ENCODE peak calls at places on chromosomes 12 and 14, in nine cellular contexts. One of them, this sample, is unnamed.

GRCh38 chr12:110012137-110012536 is 12.9 kb downstream of the ANKRD13A start:
- DNase-seq in pons: no peak
- DNase-seq in CD4-positive, CD25-positive, alpha-beta regulatory T cell: no peak
- DNase-seq in GM23338: no peak
- DNase-seq in erythroblast: no peak
- DNase-seq in HT-29: no peak
- DNase-seq in stimulated activated CD8-positive, alpha-beta memory T cell treated with anti-CD3 and anti-CD28 coated beads, Interleukin-2, amount 100 ng/mL, for 1 hour: no peak
- DNase-seq in endothelial cell: no peak
- DNase-seq in H7: no peak
- DNase-seq in this sample: no peak

GRCh38 chr12:67501362-67501761 is 147.2 kb upstream of the DYRK2 start:
- DNase-seq in HT-29: peak
- DNase-seq in stimulated activated CD8-positive, alpha-beta memory T cell treated with anti-CD3 and anti-CD28 coated beads, Interleukin-2, amount 100 ng/mL, for 1 hour: no peak
- DNase-seq in endothelial cell: no peak
- DNase-seq in pons: no peak
- DNase-seq in CD4-positive, CD25-positive, alpha-beta regulatory T cell: peak
- DNase-seq in H7: no peak
- DNase-seq in GM23338: no peak
- DNase-seq in erythroblast: no peak
- DNase-seq in this sample: no peak

GRCh38 chr12:45729233-45730115 is at the start of gene ARID2:
- DNase-seq in H7: peak
- DNase-seq in CD4-positive, CD25-positive, alpha-beta regulatory T cell: peak
- DNase-seq in GM23338: peak
- DNase-seq in endothelial cell: peak
- DNase-seq in erythroblast: peak
- DNase-seq in pons: peak
- DNase-seq in stimulated activated CD8-positive, alpha-beta memory T cell treated with anti-CD3 and anti-CD28 coated beads, Interleukin-2, amount 100 ng/mL, for 1 hour: peak
- DNase-seq in HT-29: peak
- DNase-seq in this sample: peak

GRCh38 chr14:95834491-95834890 is 42.1 kb upstream of the TUNAR start:
- DNase-seq in erythroblast: no peak
- DNase-seq in endothelial cell: no peak
- DNase-seq in H7: no peak
- DNase-seq in HT-29: no peak
- DNase-seq in GM23338: no peak
- DNase-seq in pons: no peak
- DNase-seq in CD4-positive, CD25-positive, alpha-beta regulatory T cell: no peak
- DNase-seq in stimulated activated CD8-positive, alpha-beta memory T cell treated with anti-CD3 and anti-CD28 coated beads, Interleukin-2, amount 100 ng/mL, for 1 hour: no peak
- DNase-seq in this sample: no peak

GRCh38 chr14:21042918-21043317 is 756 bp downstream of the RNASE7 start:
- DNase-seq in GM23338: no peak
- DNase-seq in CD4-positive, CD25-positive, alpha-beta regulatory T cell: no peak
- DNase-seq in stimulated activated CD8-positive, alpha-beta memory T cell treated with anti-CD3 and anti-CD28 coated beads, Interleukin-2, amount 100 ng/mL, for 1 hour: no peak
- DNase-seq in H7: no peak
- DNase-seq in erythroblast: no peak
- DNase-seq in endothelial cell: no peak
- DNase-seq in pons: peak
- DNase-seq in HT-29: no peak
- DNase-seq in this sample: no peak

GRCh38 chr14:76937181-76938091 is 91.1 kb downstream of the IRF2BPL start:
- DNase-seq in stimulated activated CD8-positive, alpha-beta memory T cell treated with anti-CD3 and anti-CD28 coated beads, Interleukin-2, amount 100 ng/mL, for 1 hour: no peak
- DNase-seq in H7: peak
- DNase-seq in erythroblast: no peak
- DNase-seq in endothelial cell: no peak
- DNase-seq in pons: no peak
- DNase-seq in GM23338: peak
- DNase-seq in HT-29: no peak
- DNase-seq in CD4-positive, CD25-positive, alpha-beta regulatory T cell: no peak
- DNase-seq in this sample: no peak

GRCh38 chr14:105092124-105092911 is 27.1 kb upstream of the GPR132 start:
- DNase-seq in stimulated activated CD8-positive, alpha-beta memory T cell treated with anti-CD3 and anti-CD28 coated beads, Interleukin-2, amount 100 ng/mL, for 1 hour: no peak
- DNase-seq in HT-29: peak
- DNase-seq in erythroblast: no peak
- DNase-seq in GM23338: peak
- DNase-seq in endothelial cell: no peak
- DNase-seq in pons: no peak
- DNase-seq in CD4-positive, CD25-positive, alpha-beta regulatory T cell: no peak
- DNase-seq in H7: peak
- DNase-seq in this sample: no peak

GRCh38 chr12:30824311-30824710 is 69.6 kb upstream of the CAPRIN2 start:
- DNase-seq in erythroblast: no peak
- DNase-seq in pons: no peak
- DNase-seq in HT-29: no peak
- DNase-seq in CD4-positive, CD25-positive, alpha-beta regulatory T cell: no peak
- DNase-seq in GM23338: no peak
- DNase-seq in H7: no peak
- DNase-seq in stimulated activated CD8-positive, alpha-beta memory T cell treated with anti-CD3 and anti-CD28 coated beads, Interleukin-2, amount 100 ng/mL, for 1 hour: no peak
- DNase-seq in endothelial cell: no peak
- DNase-seq in this sample: no peak

GRCh38 chr14:70663707-70664179 is 22.0 kb downstream of the TTC9 start:
- DNase-seq in CD4-positive, CD25-positive, alpha-beta regulatory T cell: no peak
- DNase-seq in GM23338: no peak
- DNase-seq in stimulated activated CD8-positive, alpha-beta memory T cell treated with anti-CD3 and anti-CD28 coated beads, Interleukin-2, amount 100 ng/mL, for 1 hour: no peak
- DNase-seq in endothelial cell: no peak
- DNase-seq in pons: no peak
- DNase-seq in H7: no peak
- DNase-seq in erythroblast: no peak
- DNase-seq in HT-29: no peak
- DNase-seq in this sample: no peak

GRCh38 chr12:1916396-1917171 is 1.9 kb downstream of the CACNA2D4 start:
- DNase-seq in H7: peak
- DNase-seq in endothelial cell: no peak
- DNase-seq in HT-29: no peak
- DNase-seq in stimulated activated CD8-positive, alpha-beta memory T cell treated with anti-CD3 and anti-CD28 coated beads, Interleukin-2, amount 100 ng/mL, for 1 hour: no peak
- DNase-seq in erythroblast: peak
- DNase-seq in CD4-positive, CD25-positive, alpha-beta regulatory T cell: no peak
- DNase-seq in pons: no peak
- DNase-seq in GM23338: no peak
- DNase-seq in this sample: no peak

GRCh38 chr12:90621927-90622326 is 333.0 kb downstream of the CCER1 start:
- DNase-seq in HT-29: no peak
- DNase-seq in erythroblast: no peak
- DNase-seq in pons: no peak
- DNase-seq in GM23338: no peak
- DNase-seq in stimulated activated CD8-positive, alpha-beta memory T cell treated with anti-CD3 and anti-CD28 coated beads, Interleukin-2, amount 100 ng/mL, for 1 hour: no peak
- DNase-seq in H7: no peak
- DNase-seq in CD4-positive, CD25-positive, alpha-beta regulatory T cell: no peak
- DNase-seq in endothelial cell: no peak
- DNase-seq in this sample: no peak

GRCh38 chr14:77200406-77200985 is 18.9 kb downstream of the TMEM63C start:
- DNase-seq in H7: peak
- DNase-seq in pons: no peak
- DNase-seq in endothelial cell: no peak
- DNase-seq in erythroblast: no peak
- DNase-seq in CD4-positive, CD25-positive, alpha-beta regulatory T cell: no peak
- DNase-seq in GM23338: peak
- DNase-seq in stimulated activated CD8-positive, alpha-beta memory T cell treated with anti-CD3 and anti-CD28 coated beads, Interleukin-2, amount 100 ng/mL, for 1 hour: no peak
- DNase-seq in HT-29: no peak
- DNase-seq in this sample: no peak

GRCh38 chr14:103530390-103530789 is 1.4 kb downstream of the TRMT61A start:
- DNase-seq in H7: peak
- DNase-seq in HT-29: no peak
- DNase-seq in stimulated activated CD8-positive, alpha-beta memory T cell treated with anti-CD3 and anti-CD28 coated beads, Interleukin-2, amount 100 ng/mL, for 1 hour: no peak
- DNase-seq in erythroblast: peak
- DNase-seq in GM23338: peak
- DNase-seq in CD4-positive, CD25-positive, alpha-beta regulatory T cell: no peak
- DNase-seq in endothelial cell: no peak
- DNase-seq in pons: no peak
- DNase-seq in this sample: no peak

GRCh38 chr12:93645702-93646101 is 31.5 kb upstream of the CRADD start:
- DNase-seq in HT-29: no peak
- DNase-seq in H7: no peak
- DNase-seq in pons: no peak
- DNase-seq in stimulated activated CD8-positive, alpha-beta memory T cell treated with anti-CD3 and anti-CD28 coated beads, Interleukin-2, amount 100 ng/mL, for 1 hour: no peak
- DNase-seq in GM23338: no peak
- DNase-seq in CD4-positive, CD25-positive, alpha-beta regulatory T cell: no peak
- DNase-seq in endothelial cell: no peak
- DNase-seq in erythroblast: no peak
- DNase-seq in this sample: no peak

GRCh38 chr12:117501470-117501869 is 140.0 kb upstream of the NOS1 start:
- DNase-seq in erythroblast: no peak
- DNase-seq in HT-29: no peak
- DNase-seq in pons: no peak
- DNase-seq in GM23338: no peak
- DNase-seq in H7: no peak
- DNase-seq in endothelial cell: no peak
- DNase-seq in CD4-positive, CD25-positive, alpha-beta regulatory T cell: no peak
- DNase-seq in stimulated activated CD8-positive, alpha-beta memory T cell treated with anti-CD3 and anti-CD28 coated beads, Interleukin-2, amount 100 ng/mL, for 1 hour: no peak
- DNase-seq in this sample: peak

GRCh38 chr14:81855007-81855406 is 321.4 kb upstream of the SEL1L start:
- DNase-seq in CD4-positive, CD25-positive, alpha-beta regulatory T cell: no peak
- DNase-seq in HT-29: no peak
- DNase-seq in endothelial cell: no peak
- DNase-seq in erythroblast: no peak
- DNase-seq in stimulated activated CD8-positive, alpha-beta memory T cell treated with anti-CD3 and anti-CD28 coated beads, Interleukin-2, amount 100 ng/mL, for 1 hour: no peak
- DNase-seq in H7: no peak
- DNase-seq in pons: no peak
- DNase-seq in GM23338: no peak
- DNase-seq in this sample: no peak

GRCh38 chr12:8081228-8081920 is 700 bp upstream of the NECAP1 start:
- DNase-seq in pons: peak
- DNase-seq in endothelial cell: no peak
- DNase-seq in HT-29: peak
- DNase-seq in H7: no peak
- DNase-seq in erythroblast: peak
- DNase-seq in CD4-positive, CD25-positive, alpha-beta regulatory T cell: peak
- DNase-seq in stimulated activated CD8-positive, alpha-beta memory T cell treated with anti-CD3 and anti-CD28 coated beads, Interleukin-2, amount 100 ng/mL, for 1 hour: no peak
- DNase-seq in GM23338: no peak
- DNase-seq in this sample: peak

GRCh38 chr12:106098691-106099200 is 40.0 kb downstream of the NUAK1 start:
- DNase-seq in erythroblast: no peak
- DNase-seq in HT-29: no peak
- DNase-seq in pons: no peak
- DNase-seq in H7: peak
- DNase-seq in endothelial cell: no peak
- DNase-seq in CD4-positive, CD25-positive, alpha-beta regulatory T cell: no peak
- DNase-seq in stimulated activated CD8-positive, alpha-beta memory T cell treated with anti-CD3 and anti-CD28 coated beads, Interleukin-2, amount 100 ng/mL, for 1 hour: no peak
- DNase-seq in GM23338: peak
- DNase-seq in this sample: no peak

GRCh38 chr12:132506730-132507538 is 17.0 kb downstream of the FBRSL1 start:
- DNase-seq in H7: peak
- DNase-seq in erythroblast: peak
- DNase-seq in HT-29: no peak
- DNase-seq in pons: peak
- DNase-seq in CD4-positive, CD25-positive, alpha-beta regulatory T cell: peak
- DNase-seq in endothelial cell: no peak
- DNase-seq in GM23338: no peak
- DNase-seq in stimulated activated CD8-positive, alpha-beta memory T cell treated with anti-CD3 and anti-CD28 coated beads, Interleukin-2, amount 100 ng/mL, for 1 hour: no peak
- DNase-seq in this sample: no peak

This sample was measured in OCI-M1.